ENCODE peak calls at places on chromosomes 11 and 22, in five cellular contexts. Q, U, D, H and L are unnamed samples.

GRCh38 chr11:124879229-124879998 is 14.2 kb downstream of the ROBO3 start:
- DNase-seq in Q (no peak), U (no peak), D (no peak), H (no peak), L (peak)

GRCh38 chr11:41983458-41983857 is 524.0 kb upstream of the LRRC4C start:
- DNase-seq in Q (no peak), U (no peak), D (no peak), H (no peak), L (no peak)

GRCh38 chr11:794766-795637 is 3.1 kb downstream of the SLC25A22 start:
- DNase-seq in Q (no peak), U (no peak), D (no peak), H (no peak), L (no peak)

GRCh38 chr22:27474711-27475547 is 326.6 kb downstream of the MN1 start:
- DNase-seq in Q (no peak), U (peak), D (peak), H (peak), L (peak)

GRCh38 chr11:67674442-67674871 is at the start of gene ALDH3B2:
- DNase-seq in Q (no peak), U (no peak), D (no peak), H (peak), L (no peak)

GRCh38 chr11:100557830-100558611 is 129.1 kb upstream of the ARHGAP42 start:
- DNase-seq in Q (no peak), U (peak), D (peak), H (no peak), L (no peak)

GRCh38 chr22:22916215-22916951 is 28.8 kb downstream of the IGLL5 start:
- DNase-seq in Q (no peak), U (no peak), D (no peak), H (no peak), L (no peak)

GRCh38 chr22:39613549-39613921 is 43.0 kb downstream of the CACNA1I start:
- DNase-seq in Q (no peak), U (no peak), D (no peak), H (no peak), L (no peak)

GRCh38 chr22:40694409-40694808 is 15.1 kb downstream of the MCHR1 start:
- DNase-seq in Q (no peak), U (no peak), D (no peak), H (no peak), L (no peak)

DNA sequence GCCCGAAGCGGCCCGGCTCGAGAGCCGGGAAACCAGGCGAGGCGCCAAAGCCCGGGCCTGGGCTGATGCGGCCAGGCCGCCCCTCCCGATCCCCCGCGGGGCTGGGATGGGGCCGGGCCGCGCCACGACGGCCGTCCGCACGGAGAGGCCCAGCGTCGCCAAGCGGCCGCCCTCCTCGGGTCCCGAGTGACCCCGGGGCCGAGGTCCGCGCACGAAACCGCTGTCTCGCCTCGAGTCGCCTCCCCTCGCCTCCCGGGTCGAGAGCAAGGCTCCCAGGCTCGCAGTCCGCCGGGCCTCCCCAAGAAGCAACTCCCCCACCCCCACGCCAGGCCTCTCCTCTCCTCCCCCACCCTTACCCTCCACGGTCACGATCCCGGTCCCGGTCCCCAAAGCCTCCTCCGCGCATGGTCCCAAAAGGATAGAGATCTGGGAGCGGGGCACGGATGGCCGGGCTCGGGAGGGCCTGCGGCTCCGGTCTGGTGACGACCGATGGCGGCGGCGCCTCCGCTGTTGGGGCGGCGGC is 455 bp downstream of the DDX17 start:
- DNase-seq in Q (no peak), U (peak), D (peak), H (no peak), L (no peak)
- H4K91ac ChIP-seq in Q (peak), U (peak), D (peak), H (peak), L (peak)

DNA sequence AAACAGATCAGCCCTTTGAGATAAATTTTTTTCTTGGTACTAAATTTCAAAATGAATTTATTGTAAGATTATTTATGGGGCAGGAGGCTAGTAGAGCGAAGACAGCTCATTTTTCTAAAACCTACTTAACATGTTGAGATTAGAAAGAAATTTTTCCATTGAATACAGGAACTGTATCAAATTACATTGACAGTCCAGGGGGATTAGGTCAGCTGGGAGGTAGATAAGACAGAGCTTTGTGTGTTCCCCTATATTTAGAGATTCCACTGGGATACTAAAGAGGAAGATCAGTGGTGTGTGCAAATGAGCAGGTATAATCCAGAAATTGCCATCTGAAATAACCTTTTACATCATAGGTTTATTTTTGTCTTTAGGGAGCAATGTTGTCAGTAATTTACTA is 32.0 kb downstream of the ENDOD1 start:
- DNase-seq in Q (no peak), U (no peak), D (no peak), H (no peak), L (no peak)
- H4K91ac ChIP-seq in Q (no peak), U (no peak), D (no peak), H (no peak), L (no peak)

GRCh38 chr11:66051371-66051765 is 796 bp upstream of the SF3B2 start:
- DNase-seq in Q (no peak), U (no peak), D (no peak), H (no peak), L (no peak)
- H4K91ac ChIP-seq in Q (no peak), U (peak), D (peak), H (peak), L (no peak)

DNA sequence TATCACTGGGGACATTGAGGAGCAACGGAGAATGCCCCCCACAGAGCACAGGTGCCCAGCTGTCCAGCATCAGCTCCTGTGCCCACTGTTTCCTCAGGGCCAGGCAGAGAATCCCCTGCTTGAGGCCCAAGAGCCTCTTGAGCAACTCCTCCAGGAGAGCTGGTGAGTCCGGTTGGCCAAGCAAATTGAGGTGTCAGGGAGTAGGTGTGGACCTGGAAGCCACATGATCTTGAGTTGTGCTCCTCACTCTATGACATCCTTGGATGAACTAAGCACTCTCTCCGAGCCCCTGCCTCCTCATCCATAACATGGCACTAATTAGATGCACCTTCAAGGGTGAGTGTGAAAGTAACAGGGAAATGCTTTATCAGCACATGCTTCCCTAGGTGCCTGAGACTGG is 121.3 kb downstream of the DBX1 start:
- DNase-seq in Q (no peak), U (no peak), D (no peak), H (no peak), L (no peak)
- H4K91ac ChIP-seq in Q (no peak), U (no peak), D (no peak), H (no peak), L (no peak)

GRCh38 chr11:102413497-102413896 is 39.1 kb downstream of the TMEM123 start:
- DNase-seq in Q (no peak), U (no peak), D (no peak), H (no peak), L (no peak)

GRCh38 chr11:102415252-102415916 is 37.2 kb downstream of the TMEM123 start:
- DNase-seq in Q (no peak), U (no peak), D (no peak), H (no peak), L (no peak)

GRCh38 chr11:102416974-102417373 is 35.6 kb downstream of the TMEM123 start:
- DNase-seq in Q (no peak), U (no peak), D (no peak), H (no peak), L (no peak)

GRCh38 chr11:102411142-102411541 is 41.4 kb downstream of the TMEM123 start:
- DNase-seq in Q (no peak), U (no peak), D (no peak), H (no peak), L (no peak)

DNA sequence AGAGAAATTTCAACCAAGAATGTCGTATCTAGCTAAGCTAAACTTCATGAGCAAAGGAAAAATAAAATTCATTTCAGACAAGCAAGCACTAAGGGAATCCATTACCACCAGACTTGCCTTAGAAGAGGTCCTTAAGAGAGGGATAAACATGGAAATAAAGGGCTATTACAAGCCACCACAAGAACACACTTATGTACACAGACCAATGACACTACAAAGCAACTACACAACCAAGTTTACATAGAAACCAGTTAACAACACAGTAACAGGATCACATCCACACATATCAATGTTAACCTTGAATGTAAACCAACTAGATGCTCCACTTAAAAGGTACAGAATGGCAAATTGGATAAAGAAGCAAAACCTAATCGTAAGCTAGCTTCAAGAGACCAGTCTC is 38.0 kb downstream of the TMEM123 start:
- DNase-seq in Q (no peak), U (no peak), D (no peak), H (no peak), L (no peak)
- H4K91ac ChIP-seq in Q (no peak), U (no peak), D (no peak), H (no peak), L (no peak)

GRCh38 chr11:123145220-123145619 is 49.8 kb downstream of the CLMP start:
- DNase-seq in Q (no peak), U (peak), D (peak), H (no peak), L (no peak)

GRCh38 chr11:123145661-123146060 is 49.4 kb downstream of the CLMP start:
- DNase-seq in Q (no peak), U (no peak), D (no peak), H (no peak), L (no peak)

GRCh38 chr11:123144707-123145106 is 50.3 kb downstream of the CLMP start:
- DNase-seq in Q (no peak), U (no peak), D (no peak), H (no peak), L (no peak)

GRCh38 chr11:123143476-123143875 is 51.6 kb downstream of the CLMP start:
- DNase-seq in Q (no peak), U (no peak), D (peak), H (no peak), L (no peak)

DNA sequence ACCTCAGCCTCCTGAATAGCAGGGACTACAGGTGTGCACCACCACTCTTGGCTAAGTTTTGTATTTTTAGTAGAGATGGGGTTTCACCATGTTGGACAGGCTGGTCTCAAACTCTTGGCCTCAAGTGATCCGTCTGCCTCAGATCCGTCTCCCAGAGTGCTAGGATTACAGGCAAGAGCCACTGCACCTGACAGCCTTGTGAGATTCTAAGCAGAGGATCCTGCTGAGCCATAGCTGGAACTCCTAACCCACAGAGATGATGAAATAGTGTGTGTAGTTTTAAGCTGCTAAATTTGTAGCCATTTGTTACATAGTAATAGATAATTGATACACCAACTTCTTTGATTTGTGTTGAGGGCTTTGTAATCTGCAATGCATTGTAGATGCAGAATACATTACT is 51.1 kb downstream of the CLMP start:
- DNase-seq in Q (no peak), U (no peak), D (no peak), H (no peak), L (no peak)
- H4K91ac ChIP-seq in Q (no peak), U (no peak), D (no peak), H (no peak), L (no peak)